ENCODE peak calls at places on chromosomes 6 and 20, in four cellular contexts. P, A, R and V are unnamed samples.

GRCh38 chr20:56945057-56945456 is 316.0 kb downstream of the TFAP2C start:
- DNase-seq in P (no peak), A (no peak), R (no peak), V (no peak)

GRCh38 chr6:169168706-169169105 is 84.9 kb downstream of the THBS2 start:
- DNase-seq in P (no peak), A (no peak), R (no peak), V (no peak)

GRCh38 chr6:149202967-149203366 is 114.5 kb upstream of the TAB2 start:
- DNase-seq in P (no peak), A (no peak), R (no peak), V (no peak)

GRCh38 chr6:14055541-14055940 is 62.0 kb upstream of the CD83 start:
- DNase-seq in P (no peak), A (no peak), R (no peak), V (no peak)

GRCh38 chr6:11672261-11672660 is 106.3 kb downstream of the ADTRP start:
- DNase-seq in P (no peak), A (no peak), R (no peak), V (no peak)

GRCh38 chr20:23782366-23782983 is 31.7 kb upstream of the CST1 start:
- DNase-seq in P (no peak), A (no peak), R (peak), V (no peak)

GRCh38 chr20:48928832-48929725 is 7.6 kb downstream of the ARFGEF2 start:
- DNase-seq in P (no peak), A (no peak), R (no peak), V (no peak)

GRCh38 chr6:41061196-41061726 is 8.3 kb downstream of the APOBEC2 start:
- DNase-seq in P (no peak), A (no peak), R (no peak), V (no peak)

GRCh38 chr6:92687278-92687677 is 732.1 kb downstream of the EPHA7 start:
- DNase-seq in P (no peak), A (no peak), R (no peak), V (no peak)

GRCh38 chr20:32445539-32446273 is 87.6 kb downstream of the ASXL1 start:
- DNase-seq in P (no peak), A (no peak), R (no peak), V (no peak)

GRCh38 chr20:2736441-2736840 is 43.9 kb downstream of the EBF4 start:
- DNase-seq in P (no peak), A (no peak), R (no peak), V (no peak)

GRCh38 chr6:90399970-90400369 is 103.3 kb upstream of the BACH2 start:
- DNase-seq in P (no peak), A (no peak), R (no peak), V (no peak)

GRCh38 chr20:43992885-43993284 is 78.2 kb downstream of the TOX2 start:
- DNase-seq in P (no peak), A (no peak), R (no peak), V (no peak)

GRCh38 chr20:44910690-44911262 is 916 bp downstream of the PABPC1L start:
- DNase-seq in P (no peak), A (no peak), R (peak), V (no peak)

GRCh38 chr6:128131566-128131965 is 230.7 kb upstream of the THEMIS start:
- DNase-seq in P (no peak), A (no peak), R (no peak), V (no peak)

GRCh38 chr6:149755300-149756260 is 6.0 kb downstream of the PCMT1 start:
- DNase-seq in P (no peak), A (no peak), R (peak), V (no peak)

DNA sequence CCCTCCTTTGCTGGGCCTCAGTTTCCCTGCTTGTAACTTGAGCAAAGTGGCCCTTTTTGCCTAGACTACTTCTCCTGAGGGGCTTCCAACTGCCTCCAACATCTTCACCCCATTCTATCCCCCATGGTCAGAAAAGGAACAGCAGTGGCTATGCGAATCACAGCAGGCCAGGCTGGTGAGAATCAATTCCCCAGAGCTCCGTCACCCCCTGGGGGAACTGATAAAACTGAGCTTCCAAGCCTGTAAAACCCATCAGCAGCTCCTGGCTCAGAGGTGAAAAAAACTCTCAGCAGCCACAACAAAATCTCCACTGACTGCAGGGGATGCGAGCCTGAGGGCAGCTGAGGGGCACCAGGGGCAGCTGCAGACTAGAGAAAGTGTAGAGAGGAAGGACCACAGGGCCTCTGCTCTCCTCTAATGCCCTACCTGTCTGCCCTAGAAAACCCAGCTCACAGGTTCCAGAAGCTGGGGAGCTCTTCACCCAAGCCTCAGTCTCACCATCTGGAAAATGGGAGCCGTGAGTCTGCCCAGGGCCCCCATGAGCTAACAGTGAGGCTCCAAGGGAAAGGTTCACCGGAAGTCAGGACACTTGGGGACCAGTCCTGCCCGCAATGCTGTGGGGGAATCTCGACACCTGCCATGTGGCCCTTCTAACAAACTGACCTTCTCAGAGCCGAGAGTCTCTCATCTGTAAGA is 120.6 kb downstream of the GRM4 start:
- DNase-seq in P (no peak), A (no peak), R (no peak), V (no peak)
- TF ChIP-seq ZNF274 in P (no peak), A (no peak), R (no peak), V (no peak)

DNA sequence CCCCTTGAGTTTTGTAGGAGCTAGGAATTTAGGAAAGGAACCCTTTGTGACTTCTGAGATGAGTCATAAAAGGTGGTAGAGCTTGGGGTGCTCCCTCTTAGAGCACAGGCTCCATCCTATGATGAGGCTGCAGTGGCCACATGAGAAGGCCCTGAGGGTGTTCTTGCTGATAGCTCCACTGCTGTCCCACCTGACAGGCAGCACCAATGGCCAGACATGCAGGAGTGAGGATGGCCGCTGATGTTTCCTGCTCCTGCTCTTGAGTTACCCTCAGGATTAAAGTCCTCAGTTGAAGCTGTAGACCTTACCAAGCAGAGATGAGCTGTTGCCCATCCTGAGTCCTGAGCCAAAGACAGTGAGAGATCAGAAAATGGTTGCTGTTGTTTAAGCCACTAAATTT is 512.1 kb downstream of the CDH26 start:
- DNase-seq in P (no peak), A (no peak), R (no peak), V (no peak)
- TF ChIP-seq YY1 in P (no peak), A (no peak), R (no peak), V (no peak)

GRCh38 chr20:63877755-63878470 is 12.8 kb downstream of the TPD52L2 start:
- DNase-seq in P (no peak), A (no peak), R (no peak), V (no peak)
- H3K9ac ChIP-seq in P (no peak), A (no peak), R (no peak), V (no peak)

GRCh38 chr20:50931306-50932015 is at the start of gene ADNP:
- DNase-seq in P (peak), A (peak), R (peak), V (peak)
- TF ChIP-seq ZNF274 in P (no peak), A (no peak), R (no peak), V (no peak)